ENCODE peak calls at places on chromosomes 13 and 19, in seven cellular contexts. Q is lower leg skin, B is transverse colon, Y is fibroblast of lung, N is cardiac muscle cell, G is fibroblast of pulmonary artery, O is heart left ventricle. C is an unnamed sample.

GRCh38 chr13:113544896-113545295 is 39.7 kb upstream of the TFDP1 start:
- DNase-seq in Q (no peak), B (peak), Y (no peak), N (no peak), G (no peak), O (no peak), C (no peak)

GRCh38 chr13:84136582-84136981 is 254.3 kb upstream of the SLITRK1 start:
- DNase-seq in Q (no peak), B (no peak), Y (no peak), N (no peak), G (no peak), O (no peak), C (no peak)

GRCh38 chr13:75250526-75251183 is 231.3 kb downstream of the TBC1D4 start:
- DNase-seq in Q (no peak), B (no peak), Y (peak), N (peak), G (peak), O (no peak), C (peak)

GRCh38 chr19:46919324-46919723 is 58.5 kb downstream of the ARHGAP35 start:
- DNase-seq in Q (no peak), B (no peak), Y (peak), N (no peak), G (no peak), O (no peak), C (peak)

GRCh38 chr19:5439452-5439851 is 15.8 kb upstream of the ZNRF4 start:
- DNase-seq in Q (no peak), B (no peak), Y (no peak), N (no peak), G (no peak), O (no peak), C (no peak)

GRCh38 chr19:8571006-8571411 is 6.2 kb downstream of the MYO1F start:
- DNase-seq in Q (no peak), B (peak), Y (peak), N (peak), G (peak), O (peak), C (peak)

GRCh38 chr13:38824342-38824741 is 137.5 kb downstream of the FREM2 start:
- DNase-seq in Q (no peak), B (no peak), Y (no peak), N (no peak), G (no peak), O (no peak), C (peak)

GRCh38 chr19:31261651-31262331 is 87.4 kb downstream of the TSHZ3 start:
- DNase-seq in Q (no peak), B (no peak), Y (peak), N (peak), G (peak), O (no peak), C (no peak)

GRCh38 chr19:58395220-58395978 is at the start of gene RNF225:
- DNase-seq in Q (no peak), B (peak), Y (no peak), N (no peak), G (no peak), O (no peak), C (peak)

GRCh38 chr19:35596366-35596999 is 10.5 kb downstream of the PMIS2 start:
- DNase-seq in Q (no peak), B (no peak), Y (no peak), N (peak), G (peak), O (no peak), C (no peak)

GRCh38 chr13:21435710-21436151 is 23.4 kb downstream of the ZDHHC20 start:
- DNase-seq in Q (peak), B (peak), Y (peak), N (peak), G (peak), O (peak), C (peak)

GRCh38 chr13:21463424-21463823 is 4.3 kb upstream of the ZDHHC20 start:
- DNase-seq in Q (no peak), B (no peak), Y (no peak), N (no peak), G (no peak), O (no peak), C (no peak)

GRCh38 chr19:49271080-49271753 is 53.8 kb downstream of the SLC6A16 start:
- DNase-seq in Q (no peak), B (no peak), Y (no peak), N (no peak), G (no peak), O (no peak), C (peak)

GRCh38 chr13:32025730-32026129 is 5.8 kb upstream of the FRY start:
- DNase-seq in Q (no peak), B (no peak), Y (no peak), N (no peak), G (no peak), O (no peak), C (no peak)

GRCh38 chr19:13033819-13034611 is 38.7 kb downstream of the NFIX start:
- DNase-seq in Q (peak), B (peak), Y (peak), N (peak), G (peak), O (peak), C (peak)

GRCh38 chr19:2974342-2974932 is 2.9 kb upstream of the TLE6 start:
- DNase-seq in Q (peak), B (no peak), Y (no peak), N (peak), G (peak), O (peak), C (no peak)
- H3K4me3 ChIP-seq in Q (no peak), B (no peak), Y (no peak), N (no peak), G (no peak), O (no peak), C (no peak)

GRCh38 chr13:58080806-58081205 is 449.3 kb downstream of the PCDH17 start:
- DNase-seq in Q (no peak), B (no peak), Y (no peak), N (no peak), G (no peak), O (no peak), C (no peak)
- TF ChIP-seq CTCF in Q (no peak), B (no peak), Y (no peak), N (no peak), G (no peak), O (no peak), C (no peak)

GRCh38 chr19:55484571-55485438 is at the start of gene NAT14:
- DNase-seq in Q (no peak), B (peak), Y (peak), N (peak), G (peak), O (peak), C (no peak)

GRCh38 chr19:55487884-55488687 is at the start of gene SSC5D:
- DNase-seq in Q (no peak), B (no peak), Y (peak), N (peak), G (peak), O (peak), C (no peak)

GRCh38 chr19:55485439-55486011 is 537 bp downstream of the NAT14 start:
- DNase-seq in Q (no peak), B (no peak), Y (no peak), N (no peak), G (no peak), O (peak), C (no peak)

GRCh38 chr19:55486971-55487883 is 1.0 kb upstream of the SSC5D start:
- DNase-seq in Q (no peak), B (peak), Y (peak), N (peak), G (peak), O (peak), C (peak)

GRCh38 chr19:55486043-55486970 is 1.3 kb downstream of the NAT14 start:
- DNase-seq in Q (no peak), B (no peak), Y (no peak), N (no peak), G (no peak), O (peak), C (no peak)
- H3K4me3 ChIP-seq in Q (no peak), B (no peak), Y (peak), N (peak), G (peak), O (no peak), C (no peak)

GRCh38 chr13:97262058-97262457 is 39.9 kb downstream of the MBNL2 start:
- DNase-seq in Q (no peak), B (no peak), Y (no peak), N (no peak), G (no peak), O (peak), C (no peak)

GRCh38 chr13:97263160-97263559 is 41.0 kb downstream of the MBNL2 start:
- DNase-seq in Q (no peak), B (no peak), Y (no peak), N (no peak), G (no peak), O (no peak), C (no peak)

GRCh38 chr13:97259787-97260641 is 37.9 kb downstream of the MBNL2 start:
- DNase-seq in Q (no peak), B (no peak), Y (peak), N (peak), G (peak), O (peak), C (peak)

GRCh38 chr13:97258801-97259200 is 36.7 kb downstream of the MBNL2 start:
- DNase-seq in Q (no peak), B (no peak), Y (no peak), N (peak), G (peak), O (no peak), C (no peak)

GRCh38 chr13:97261254-97262015 is 39.3 kb downstream of the MBNL2 start:
- DNase-seq in Q (no peak), B (no peak), Y (no peak), N (no peak), G (no peak), O (peak), C (no peak)
- TF ChIP-seq CTCF in Q (no peak), B (no peak), Y (no peak), N (no peak), G (no peak), O (no peak), C (no peak)

GRCh38 chr19:18432275-18433038 is 5.5 kb downstream of the ISYNA1 start:
- DNase-seq in Q (no peak), B (no peak), Y (no peak), N (no peak), G (no peak), O (no peak), C (no peak)
- H3K4me3 ChIP-seq in Q (no peak), B (no peak), Y (no peak), N (no peak), G (no peak), O (no peak), C (peak)

C was measured in bronchial epithelial cell.